ENCODE peak calls at places on chromosome 14, in five cellular contexts. N is astrocyte of the spinal cord, Z is left ventricle myocardium inferior, M is NCI-H345, V is T-helper 22 cell. E is an unnamed sample.

GRCh38 chr14:65156568-65157366 is 54.5 kb upstream of the MAX start:
- DNase-seq in N (peak; percentile 59), Z (no peak), M (no peak), V (no peak), E (no peak)

GRCh38 chr14:33842299-33842698 is 108.6 kb downstream of the EGLN3 start:
- DNase-seq in N (no peak), Z (no peak), M (peak; percentile 63), V (no peak), E (no peak)

GRCh38 chr14:96158735-96159134 is 45.9 kb upstream of the BDKRB2 start:
- DNase-seq in N (no peak), Z (no peak), M (no peak), V (no peak), E (no peak)

GRCh38 chr14:53304726-53305381 is 151.7 kb upstream of the DDHD1 start:
- DNase-seq in N (peak; percentile 19), Z (peak; percentile 14), M (no peak), V (no peak), E (no peak)

GRCh38 chr14:94935901-94936300 is 166.0 kb upstream of the GSC start:
- DNase-seq in N (no peak), Z (no peak), M (no peak), V (no peak), E (no peak)

GRCh38 chr14:85319101-85319500 is 210.8 kb upstream of the FLRT2 start:
- DNase-seq in N (no peak), Z (no peak), M (no peak), V (no peak), E (no peak)

GRCh38 chr14:73775339-73776193 is 61.4 kb upstream of the PNMA1 start:
- DNase-seq in N (no peak), Z (no peak), M (no peak), V (no peak), E (no peak)

GRCh38 chr14:94075008-94075407 is 6.0 kb downstream of the DDX24 start:
- DNase-seq in N (no peak), Z (no peak), M (no peak), V (no peak), E (no peak)

GRCh38 chr14:65281991-65282908 is 130.3 kb upstream of the FUT8 start:
- DNase-seq in N (peak; percentile 75), Z (no peak), M (no peak), V (no peak), E (no peak)

GRCh38 chr14:70644016-70644415 is 2.3 kb downstream of the TTC9 start:
- DNase-seq in N (no peak), Z (no peak), M (no peak), V (no peak), E (no peak)

GRCh38 chr14:105863296-105864108 is 337.1 kb downstream of the TMEM121 start:
- DNase-seq in N (no peak), Z (peak; percentile 5), M (no peak), V (no peak), E (no peak)

GRCh38 chr14:104346608-104347007 is 208.2 kb downstream of the KIF26A start:
- DNase-seq in N (no peak), Z (no peak), M (no peak), V (no peak), E (no peak)

GRCh38 chr14:75399819-75400678 is 27.8 kb upstream of the JDP2 start:
- DNase-seq in N (peak; percentile 12), Z (peak; percentile 90), M (peak; percentile 99), V (no peak), E (no peak)

GRCh38 chr14:101489092-101489760 is 72.1 kb upstream of the DIO3 start:
- DNase-seq in N (no peak), Z (no peak), M (no peak), V (no peak), E (no peak)

GRCh38 chr14:95531473-95531872 is 3.4 kb upstream of the GLRX5 start:
- DNase-seq in N (peak; percentile 79), Z (no peak), M (no peak), V (no peak), E (no peak)

GRCh38 chr14:91919814-91920213 is 27.7 kb downstream of the FBLN5 start:
- DNase-seq in N (no peak), Z (peak; percentile 56), M (no peak), V (no peak), E (no peak)

GRCh38 chr14:94036328-94037167 is 10.4 kb downstream of the OTUB2 start:
- DNase-seq in N (peak; percentile 51), Z (peak; percentile 72), M (peak; percentile 66), V (peak; percentile 30), E (peak; percentile 43)

GRCh38 chr14:85856430-85856829 is 326.5 kb downstream of the FLRT2 start:
- DNase-seq in N (no peak), Z (no peak), M (no peak), V (no peak), E (no peak)

GRCh38 chr14:32023540-32023939 is 53.6 kb upstream of the ARHGAP5 start:
- DNase-seq in N (no peak), Z (no peak), M (no peak), V (no peak), E (no peak)

GRCh38 chr14:52840916-52841315 is 49.5 kb upstream of the GNPNAT1 start:
- DNase-seq in N (peak; percentile 57), Z (no peak), M (no peak), V (no peak), E (no peak)

GRCh38 chr14:58280954-58281787 is 17.2 kb upstream of the ARID4A start:
- DNase-seq in N (peak; percentile 89), Z (no peak), M (no peak), V (no peak), E (no peak)

GRCh38 chr14:66425402-66425801 is 60.8 kb upstream of the CCDC196 start:
- DNase-seq in N (no peak), Z (peak; percentile 35), M (no peak), V (no peak), E (no peak)

GRCh38 chr14:105882626-105883025 is 356.2 kb downstream of the TMEM121 start:
- DNase-seq in N (no peak), Z (peak; percentile 5), M (no peak), V (no peak), E (no peak)

GRCh38 chr14:20427231-20428009 is 8.5 kb downstream of the KLHL33 start:
- DNase-seq in N (peak; percentile 66), Z (no peak), M (no peak), V (no peak), E (no peak)

GRCh38 chr14:102227184-102227964 is 77.6 kb downstream of the MOK start:
- DNase-seq in N (no peak), Z (no peak), M (no peak), V (no peak), E (no peak)

GRCh38 chr14:24783791-24784190 is 149.8 kb upstream of the GZMB start:
- DNase-seq in N (no peak), Z (no peak), M (no peak), V (no peak), E (no peak)

GRCh38 chr14:70567791-70568190 is 32.7 kb downstream of the MED6 start:
- DNase-seq in N (peak; percentile 36), Z (no peak), M (peak; percentile 54), V (no peak), E (no peak)

GRCh38 chr14:29166507-29166906 is 399.9 kb downstream of the FOXG1 start:
- DNase-seq in N (no peak), Z (no peak), M (no peak), V (no peak), E (no peak)

GRCh38 chr14:25349269-25349668 is 299.3 kb upstream of the STXBP6 start:
- DNase-seq in N (no peak), Z (no peak), M (no peak), V (no peak), E (no peak)

GRCh38 chr14:92717571-92718042 is 30.8 kb downstream of the LGMN start:
- DNase-seq in N (no peak), Z (no peak), M (no peak), V (no peak), E (no peak)

GRCh38 chr14:50649691-50650090 is 18.4 kb downstream of the SAV1 start:
- DNase-seq in N (no peak), Z (no peak), M (no peak), V (no peak), E (no peak)

E was measured in effector memory CD4-positive, alpha-beta T cell.